ENCODE peak calls at places on chromosomes 7 and 10, in ten cellular contexts. H is RWPE2; G is sigmoid colon; R is breast epithelium; T is spleen; O is colonic mucosa; P is IMR-90; K is body of pancreas; B is PC-3; V is CD8-positive, alpha-beta T cell. I is an unnamed sample.

GRCh38 chr10:60417024-60417423 is 27.3 kb upstream of the ANK3 start:
- DNase-seq in H (no peak), G (no peak), R (no peak), T (no peak), O (no peak), P (no peak), K (no peak), B (peak; percentile 80), V (no peak), I (no peak)

GRCh38 chr7:151844080-151844827 is 32.7 kb downstream of the PRKAG2 start:
- DNase-seq in H (peak; percentile 46), G (no peak), R (no peak), T (no peak), O (no peak), P (peak; percentile 77), K (no peak), B (peak; percentile 88), V (no peak), I (no peak)

GRCh38 chr7:11228515-11228914 is 254.8 kb downstream of the PHF14 start:
- DNase-seq in H (no peak), G (peak; percentile 85), R (peak; percentile 52), T (no peak), O (peak; percentile 28), P (no peak), K (peak; percentile 53), B (peak; percentile 15), V (no peak), I (peak; percentile 75)

GRCh38 chr10:80144302-80145131 is 12.0 kb downstream of the PLAC9 start:
- DNase-seq in H (no peak), G (no peak), R (no peak), T (peak; percentile 86), O (peak; percentile 72), P (no peak), K (peak; percentile 41), B (peak; percentile 97), V (peak; percentile 64), I (peak; percentile 86)

GRCh38 chr7:2570021-2570420 is 11.2 kb downstream of the IQCE start:
- DNase-seq in H (no peak), G (no peak), R (no peak), T (no peak), O (no peak), P (no peak), K (no peak), B (no peak), V (no peak), I (peak; percentile 37)

GRCh38 chr7:30596043-30596641 is 1.5 kb downstream of the GARS1 start:
- DNase-seq in H (no peak), G (no peak), R (no peak), T (no peak), O (peak; percentile 51), P (peak; percentile 41), K (peak; percentile 21), B (peak; percentile 36), V (no peak), I (no peak)

GRCh38 chr7:43942997-43943701 is 16.9 kb downstream of the UBE2D4 start:
- DNase-seq in H (no peak), G (peak; percentile 27), R (no peak), T (no peak), O (peak; percentile 34), P (no peak), K (peak; percentile 60), B (peak; percentile 79), V (no peak), I (no peak)

GRCh38 chr10:79314761-79315601 is 32.3 kb upstream of the PPIF start:
- DNase-seq in H (no peak), G (no peak), R (peak; percentile 64), T (peak; percentile 74), O (peak; percentile 52), P (no peak), K (no peak), B (peak; percentile 49), V (no peak), I (no peak)

GRCh38 chr10:12419279-12419847 is 70.0 kb downstream of the CAMK1D start:
- DNase-seq in H (peak; percentile 82), G (peak; percentile 86), R (no peak), T (peak; percentile 29), O (no peak), P (peak; percentile 99), K (no peak), B (peak; percentile 88), V (no peak), I (no peak)

GRCh38 chr7:37818023-37818422 is 30.4 kb upstream of the NME8 start:
- DNase-seq in H (no peak), G (no peak), R (no peak), T (no peak), O (no peak), P (no peak), K (no peak), B (no peak), V (no peak), I (no peak)

GRCh38 chr10:5944389-5945202 is 32.7 kb downstream of the IL15RA start:
- DNase-seq in H (peak; percentile 81), G (peak; percentile 97), R (peak; percentile 71), T (no peak), O (peak; percentile 88), P (peak; percentile 100), K (peak; percentile 91), B (peak; percentile 89), V (no peak), I (peak; percentile 86)

GRCh38 chr7:157271991-157272324 is 64.8 kb upstream of the DNAJB6 start:
- DNase-seq in H (no peak), G (peak; percentile 94), R (peak; percentile 74), T (peak; percentile 30), O (no peak), P (peak; percentile 99), K (peak; percentile 84), B (peak; percentile 58), V (no peak), I (peak; percentile 61)

GRCh38 chr7:74021546-74022320 is 6.2 kb upstream of the ELN start:
- DNase-seq in H (no peak), G (no peak), R (no peak), T (no peak), O (no peak), P (no peak), K (no peak), B (no peak), V (no peak), I (no peak)

GRCh38 chr10:89940076-89940475 is 238.7 kb downstream of the KIF20B start:
- DNase-seq in H (no peak), G (no peak), R (no peak), T (no peak), O (no peak), P (no peak), K (no peak), B (no peak), V (no peak), I (no peak)

GRCh38 chr10:43123361-43124093 is 14.7 kb upstream of the CSGALNACT2 start:
- DNase-seq in H (no peak), G (no peak), R (no peak), T (peak; percentile 59), O (no peak), P (no peak), K (peak; percentile 6), B (no peak), V (peak; percentile 42), I (peak; percentile 41)
- H3K4me1 ChIP-seq in H (no peaks in the 10 kb centered on the region), G (no peaks in the 10 kb centered on the region), R (no peaks in the 10 kb centered on the region), T (peaks cover 20% of the 10 kb centered on the region), O (no peaks in the 10 kb centered on the region), P (peaks cover 3% of the 10 kb centered on the region), K (no peaks in the 10 kb centered on the region), B (peaks cover under 1% of the 10 kb centered on the region), V (peaks cover 24% of the 10 kb centered on the region), I (no peaks in the 10 kb centered on the region)

GRCh38 chr10:14550471-14550941 is 219.8 kb upstream of the FRMD4A start:
- DNase-seq in H (no peak), G (no peak), R (no peak), T (no peak), O (peak; percentile 48), P (no peak), K (no peak), B (no peak), V (no peak), I (no peak)

GRCh38 chr10:14547826-14548225 is 217.1 kb upstream of the FRMD4A start:
- DNase-seq in H (no peak), G (no peak), R (no peak), T (no peak), O (no peak), P (no peak), K (no peak), B (no peak), V (peak; percentile 48), I (no peak)

GRCh38 chr10:14548474-14548873 is 217.8 kb upstream of the FRMD4A start:
- DNase-seq in H (no peak), G (no peak), R (no peak), T (no peak), O (no peak), P (no peak), K (no peak), B (no peak), V (peak; percentile 45), I (no peak)

GRCh38 chr10:14549496-14549895 is 218.8 kb upstream of the FRMD4A start:
- DNase-seq in H (no peak), G (no peak), R (no peak), T (no peak), O (no peak), P (peak; percentile 35), K (no peak), B (no peak), V (peak; percentile 27), I (no peak)

DNA sequence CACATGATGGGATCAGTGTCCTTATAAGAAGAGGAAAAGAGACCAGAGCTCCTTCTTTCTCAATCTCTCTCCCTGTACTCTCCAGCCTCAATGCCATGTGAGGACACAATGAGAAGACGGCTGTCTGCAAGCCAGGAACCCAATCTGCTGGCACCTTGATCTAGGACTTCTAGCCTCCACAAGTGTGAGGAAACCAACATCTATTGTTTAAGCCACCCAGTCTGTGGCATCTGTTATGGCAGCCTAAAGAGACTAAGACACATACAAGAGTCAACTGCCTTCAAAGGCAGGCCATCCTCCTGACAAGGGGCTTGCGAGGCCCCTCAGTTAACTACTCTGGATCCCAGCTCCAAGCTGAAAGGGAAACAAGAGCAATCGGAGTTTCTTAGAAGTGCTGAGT is 218.2 kb upstream of the FRMD4A start:
- DNase-seq in H (no peak), G (no peak), R (no peak), T (no peak), O (no peak), P (no peak), K (no peak), B (no peak), V (peak; percentile 32), I (no peak)
- H3K4me1 ChIP-seq in H (peaks cover 17% of the 10 kb centered on the region), G (peaks cover 9% of the 10 kb centered on the region), R (peaks cover 1% of the 10 kb centered on the region), T (peaks cover 82% of the 10 kb centered on the region), O (peaks cover 7% of the 10 kb centered on the region), P (peaks cover 26% of the 10 kb centered on the region), K (peaks cover 45% of the 10 kb centered on the region), B (peaks cover 41% of the 10 kb centered on the region), V (peaks cover 73% of the 10 kb centered on the region), I (peaks cover 2% of the 10 kb centered on the region)

GRCh38 chr7:121019018-121019417 is 30.5 kb downstream of the CPED1 start:
- DNase-seq in H (no peak), G (no peak), R (no peak), T (no peak), O (no peak), P (peak; percentile 69), K (no peak), B (no peak), V (no peak), I (no peak)
- H3K4me1 ChIP-seq in H (peaks cover 21% of the 10 kb centered on the region), G (peaks cover 61% of the 10 kb centered on the region), R (no peaks in the 10 kb centered on the region), T (peaks cover 24% of the 10 kb centered on the region), O (peaks cover 8% of the 10 kb centered on the region), P (peaks cover 18% of the 10 kb centered on the region), K (no peaks in the 10 kb centered on the region), B (peaks cover 34% of the 10 kb centered on the region), V (no peaks in the 10 kb centered on the region), I (no peaks in the 10 kb centered on the region)

DNA sequence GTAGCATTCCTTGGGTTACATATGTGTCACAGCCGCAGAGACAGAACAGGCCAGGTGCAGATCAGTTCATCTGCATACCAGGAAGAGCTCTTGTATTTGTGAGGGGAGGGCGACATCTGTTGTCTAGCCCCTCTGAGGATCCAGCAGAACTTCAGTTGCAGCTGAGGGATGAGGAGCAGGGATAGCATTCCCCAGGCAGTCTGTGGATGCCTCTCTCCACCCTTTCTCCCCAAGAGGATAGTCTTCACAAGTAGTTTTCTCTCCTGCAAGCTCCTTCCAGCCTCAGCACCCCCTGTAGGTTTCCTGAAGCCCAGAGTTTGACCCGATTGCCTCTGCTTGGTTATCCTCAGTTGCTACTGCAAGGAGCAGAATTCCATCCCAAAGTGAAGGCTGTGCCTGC is 2.6 kb downstream of the SCD start:
- DNase-seq in H (no peak), G (no peak), R (no peak), T (no peak), O (no peak), P (no peak), K (no peak), B (no peak), V (no peak), I (no peak)
- H3K4me1 ChIP-seq in H (peaks cover 39% of the 10 kb centered on the region), G (no peaks in the 10 kb centered on the region), R (no peaks in the 10 kb centered on the region), T (peaks cover 20% of the 10 kb centered on the region), O (no peaks in the 10 kb centered on the region), P (peaks cover 14% of the 10 kb centered on the region), K (peaks cover 21% of the 10 kb centered on the region), B (peaks cover 28% of the 10 kb centered on the region), V (peaks cover 6% of the 10 kb centered on the region), I (peaks cover 2% of the 10 kb centered on the region)

I was measured in kidney.